ENCODE peak calls at places on chromosome 2, in five cellular contexts. U, G, R, M and A are unnamed samples.

GRCh38 chr2:88307817-88308216 is 137.7 kb downstream of the THNSL2 start:
- DNase-seq in U (peak; percentile 29), G (no peak), R (no peak), M (no peak), A (peak; percentile 37)

GRCh38 chr2:8103085-8103708 is 578.7 kb upstream of the ID2 start:
- DNase-seq in U (no peak), G (no peak), R (no peak), M (no peak), A (no peak)

GRCh38 chr2:56133931-56134629 is 49.7 kb upstream of the CCDC85A start:
- DNase-seq in U (no peak), G (no peak), R (no peak), M (no peak), A (no peak)

GRCh38 chr2:44906972-44907371 is 34.5 kb upstream of the SIX3 start:
- DNase-seq in U (no peak), G (no peak), R (no peak), M (no peak), A (no peak)

GRCh38 chr2:192029089-192029488 is 165.6 kb downstream of the TMEFF2 start:
- DNase-seq in U (peak; percentile 21), G (no peak), R (no peak), M (no peak), A (peak; percentile 31)

GRCh38 chr2:44934024-44934423 is 7.5 kb upstream of the SIX3 start:
- DNase-seq in U (no peak), G (no peak), R (no peak), M (no peak), A (no peak)

GRCh38 chr2:85852979-85853498 is 35.8 kb downstream of the ST3GAL5 start:
- DNase-seq in U (no peak), G (peak; percentile 59), R (no peak), M (no peak), A (no peak)

GRCh38 chr2:12032421-12032820 is 286.0 kb downstream of the LPIN1 start:
- DNase-seq in U (no peak), G (no peak), R (no peak), M (no peak), A (no peak)

GRCh38 chr2:5898667-5899066 is 206.5 kb downstream of the SOX11 start:
- DNase-seq in U (no peak), G (no peak), R (no peak), M (no peak), A (no peak)

GRCh38 chr2:31433541-31433940 is 19.0 kb upstream of the XDH start:
- DNase-seq in U (no peak), G (no peak), R (no peak), M (no peak), A (no peak)

GRCh38 chr2:31429759-31430438 is 15.4 kb upstream of the XDH start:
- DNase-seq in U (peak; percentile 97), G (no peak), R (no peak), M (no peak), A (no peak)

GRCh38 chr2:31440764-31441163 is 26.2 kb upstream of the XDH start:
- DNase-seq in U (peak; percentile 92), G (no peak), R (no peak), M (no peak), A (no peak)

GRCh38 chr2:31430439-31431165 is 16.1 kb upstream of the XDH start:
- DNase-seq in U (peak; percentile 58), G (no peak), R (no peak), M (no peak), A (no peak)

GRCh38 chr2:31434911-31435310 is 20.4 kb upstream of the XDH start:
- DNase-seq in U (peak; percentile 44), G (no peak), R (no peak), M (no peak), A (no peak)
- TF ChIP-seq CTCF in U (peak; percentile 73), G (no peak), R (no peak), M (peak; percentile 10), A (no peak)

DNA sequence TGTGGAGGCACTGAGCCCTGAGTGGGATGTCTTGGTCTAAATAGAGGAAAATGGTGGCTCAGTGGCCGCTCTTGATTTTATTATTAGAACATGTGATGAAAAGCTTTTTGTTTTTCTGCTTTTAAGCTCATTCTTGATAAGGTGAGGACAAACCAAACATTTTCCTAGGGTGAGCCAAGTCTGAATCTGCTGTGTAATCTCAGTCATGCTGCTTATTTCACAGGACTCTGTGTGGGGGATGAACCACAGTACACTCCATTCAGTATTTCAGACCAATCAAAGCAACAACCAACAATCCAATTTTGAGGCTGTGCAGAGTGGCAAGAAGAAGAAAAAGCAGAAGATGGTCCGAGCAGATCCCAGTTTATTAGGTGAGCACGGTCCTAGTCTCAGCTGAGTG is 20.0 kb upstream of the SNORC start:
- DNase-seq in U (no peak), G (no peak), R (no peak), M (no peak), A (no peak)
- TF ChIP-seq CTCF in U (no peak), G (no peak), R (no peak), M (no peak), A (no peak)

GRCh38 chr2:9574314-9574713 is 18.7 kb upstream of the ADAM17 start:
- DNase-seq in U (no peak), G (no peak), R (no peak), M (no peak), A (no peak)

GRCh38 chr2:9565436-9566153 is 10.0 kb upstream of the ADAM17 start:
- DNase-seq in U (peak; percentile 94), G (no peak), R (no peak), M (peak; percentile 49), A (no peak)

GRCh38 chr2:9573840-9574239 is 18.2 kb upstream of the ADAM17 start:
- DNase-seq in U (no peak), G (no peak), R (no peak), M (no peak), A (no peak)

GRCh38 chr2:9573013-9573708 is 17.5 kb upstream of the ADAM17 start:
- DNase-seq in U (peak; percentile 44), G (no peak), R (no peak), M (no peak), A (no peak)

DNA sequence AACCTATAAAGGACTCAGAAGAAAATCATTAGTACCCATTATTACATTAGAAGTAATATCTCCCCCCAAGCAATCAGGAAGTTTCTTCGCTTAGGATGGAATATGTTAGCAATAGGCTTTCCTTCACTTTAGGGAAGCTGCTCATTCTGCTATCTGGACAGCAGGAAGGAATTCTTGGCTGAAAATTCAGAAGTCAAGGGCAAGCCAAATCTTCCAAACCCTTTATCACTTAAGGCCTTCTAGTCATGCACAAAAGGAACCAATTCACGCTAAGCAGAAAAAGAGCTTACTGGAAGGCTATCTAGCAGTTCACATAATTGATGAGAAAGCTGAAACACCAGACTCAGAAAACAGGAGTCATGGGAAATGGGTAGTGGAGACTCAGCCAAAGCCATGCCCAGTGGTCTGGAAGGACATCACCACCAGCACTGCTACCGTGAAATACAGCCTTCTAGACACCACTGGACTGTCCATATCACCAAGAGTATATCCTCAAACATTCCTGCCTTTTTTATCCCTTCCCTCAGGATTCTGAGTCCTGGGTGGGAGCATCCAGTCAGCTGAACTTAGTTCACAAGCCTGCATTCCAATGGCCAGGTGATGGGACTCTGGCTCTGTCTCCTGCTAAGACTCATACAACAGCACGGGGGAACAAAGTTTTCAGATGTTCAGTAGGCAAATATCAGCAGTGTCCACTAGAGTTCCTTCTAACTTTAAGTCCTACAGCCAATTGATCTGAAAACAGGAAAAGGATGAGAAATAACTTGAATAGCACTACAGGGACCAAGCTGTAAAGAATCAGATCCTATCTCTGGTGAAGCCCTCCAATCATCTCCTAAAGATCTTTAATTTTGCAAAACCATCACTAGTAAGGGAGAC is 14.8 kb upstream of the ADAM17 start:
- DNase-seq in U (no peak), G (no peak), R (no peak), M (no peak), A (no peak)
- TF ChIP-seq CTCF in U (no peak), G (no peak), R (no peak), M (no peak), A (no peak)

GRCh38 chr2:23988371-23988770 is 21.5 kb upstream of the MFSD2B start:
- DNase-seq in U (peak; percentile 6), G (no peak), R (no peak), M (no peak), A (no peak)
- TF ChIP-seq CTCF in U (peak; percentile 53), G (peak; percentile 36), R (no peak), M (no peak), A (no peak)

DNA sequence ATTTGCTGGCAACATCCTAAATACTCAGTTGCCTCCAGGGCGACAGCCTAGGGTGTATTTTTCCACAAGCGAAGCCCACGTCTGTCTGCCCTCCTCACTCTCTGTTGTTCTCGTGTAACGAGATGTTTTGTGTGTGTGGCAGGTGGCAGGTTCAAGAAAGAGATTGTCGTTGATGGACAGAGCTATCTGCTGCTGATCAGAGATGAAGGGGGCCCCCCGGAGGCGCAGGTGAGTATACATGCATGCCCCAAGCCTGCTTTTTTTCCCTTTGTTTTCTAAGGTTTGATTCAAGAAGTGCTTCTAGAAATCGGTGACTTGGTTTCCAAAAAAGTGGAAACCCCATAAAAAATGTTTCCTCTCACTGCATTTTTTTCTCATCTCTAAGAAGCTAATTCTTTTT is 247.0 kb downstream of the AGAP1 start:
- DNase-seq in U (no peak), G (no peak), R (no peak), M (no peak), A (peak; percentile 36)
- TF ChIP-seq CTCF in U (peak; percentile 43), G (no peak), R (peak; percentile 45), M (no peak), A (no peak)

GRCh38 chr2:149170156-149170555 is 131.7 kb downstream of the LYPD6B start:
- DNase-seq in U (no peak), G (no peak), R (no peak), M (no peak), A (no peak)
- TF ChIP-seq CTCF in U (no peak), G (no peak), R (no peak), M (no peak), A (no peak)

GRCh38 chr2:75311993-75312392 is 112.7 kb upstream of the TACR1 start:
- DNase-seq in U (no peak), G (no peak), R (no peak), M (no peak), A (peak; percentile 34)
- TF ChIP-seq CTCF in U (peak; percentile 10), G (no peak), R (peak; percentile 35), M (no peak), A (peak; percentile 36)

DNA sequence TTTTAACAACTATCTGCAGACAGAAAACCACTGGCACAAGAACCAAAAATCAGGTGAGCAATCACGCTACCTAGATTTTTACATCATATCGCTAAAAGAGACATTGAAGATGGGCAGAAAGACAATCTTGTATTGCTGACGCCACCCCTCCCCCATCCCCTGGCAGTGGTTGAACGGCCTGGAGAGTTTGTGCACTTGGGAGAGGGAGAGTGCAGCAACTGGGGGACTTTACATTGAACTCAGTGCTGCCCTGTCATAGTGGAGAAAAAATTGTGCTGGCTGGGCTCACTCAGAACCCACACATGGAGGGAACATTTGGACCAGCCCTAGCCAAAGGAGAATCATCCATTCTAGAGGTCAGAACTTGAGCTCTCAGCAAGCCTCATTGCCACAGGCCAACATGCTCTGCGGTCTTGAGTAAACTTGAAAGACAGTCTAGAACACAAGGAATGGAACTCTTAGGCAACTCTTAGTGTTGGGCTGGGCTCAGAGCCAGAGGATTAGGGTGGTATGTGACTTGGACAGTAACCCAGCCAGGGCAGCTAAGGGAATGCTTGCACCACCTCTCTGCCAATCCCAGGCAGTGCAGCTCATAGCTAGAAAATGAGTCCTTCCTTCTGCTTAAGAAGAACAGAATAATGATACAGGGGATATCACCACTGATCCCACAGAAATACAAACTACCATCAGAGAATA is 220.0 kb upstream of the CYP26B1 start:
- DNase-seq in U (peak; percentile 98), G (no peak), R (no peak), M (peak; percentile 58), A (no peak)
- TF ChIP-seq CTCF in U (peak; percentile 84), G (no peak), R (no peak), M (no peak), A (no peak)